ENCODE peak calls at places on chromosomes 4 and X, in seven cellular contexts. I, W, E, U, P, N and S are unnamed samples.

GRCh38 chrX:53048169-53049126 is at the start of gene GPR173:
- DNase-seq in I (no peak), W (no peak), E (peak), U (peak), P (no peak), N (peak), S (peak)

GRCh38 chr4:25908491-25908901 is 5.5 kb upstream of the SMIM20 start:
- DNase-seq in I (no peak), W (no peak), E (peak), U (no peak), P (no peak), N (peak), S (no peak)

GRCh38 chr4:163191999-163192398 is 25.3 kb upstream of the NAF1 start:
- DNase-seq in I (no peak), W (no peak), E (no peak), U (no peak), P (no peak), N (peak), S (no peak)

GRCh38 chrX:4708970-4709760 is 995.7 kb upstream of the PRKX start:
- DNase-seq in I (no peak), W (no peak), E (no peak), U (no peak), P (no peak), N (no peak), S (no peak)

GRCh38 chr4:26083987-26084386 is 170.0 kb downstream of the SMIM20 start:
- DNase-seq in I (peak), W (no peak), E (peak), U (no peak), P (no peak), N (peak), S (no peak)

GRCh38 chrX:42930951-42931350 is 153.0 kb upstream of the PPP1R2C start:
- DNase-seq in I (no peak), W (no peak), E (no peak), U (no peak), P (no peak), N (no peak), S (no peak)

GRCh38 chr4:110550260-110550659 is 72.6 kb downstream of the PITX2 start:
- DNase-seq in I (no peak), W (no peak), E (peak), U (no peak), P (no peak), N (peak), S (no peak)

GRCh38 chr4:83552085-83552484 is 16.2 kb downstream of the GPAT3 start:
- DNase-seq in I (no peak), W (no peak), E (peak), U (no peak), P (no peak), N (peak), S (no peak)

GRCh38 chrX:26411045-26411444 is 195.1 kb downstream of the MAGEB5 start:
- DNase-seq in I (no peak), W (no peak), E (no peak), U (no peak), P (no peak), N (no peak), S (no peak)

GRCh38 chr4:107744532-107744931 is 24.5 kb upstream of the PAPSS1 start:
- DNase-seq in I (no peak), W (no peak), E (no peak), U (no peak), P (no peak), N (no peak), S (no peak)

GRCh38 chrX:95071621-95072020 is 1397.6 kb downstream of the FAM133A start:
- DNase-seq in I (no peak), W (no peak), E (no peak), U (no peak), P (no peak), N (no peak), S (no peak)

GRCh38 chrX:4671344-4671743 is 957.9 kb upstream of the PRKX start:
- DNase-seq in I (no peak), W (no peak), E (no peak), U (no peak), P (no peak), N (no peak), S (no peak)

GRCh38 chr4:117965608-117966007 is 68.7 kb upstream of the NDST3 start:
- DNase-seq in I (no peak), W (no peak), E (no peak), U (no peak), P (no peak), N (no peak), S (peak)